ENCODE peak calls at places on chromosomes 13 and 19, in four cellular contexts. I is A549, N is K562, U is GM12878. B is an unnamed sample.

GRCh38 chr13:35984776-35985453 is 146.3 kb downstream of the DCLK1 start:
- DNase-seq in I (no peak), N (no peak), U (no peak), B (no peak)

GRCh38 chr13:26308250-26308649 is 54.3 kb downstream of the CDK8 start:
- DNase-seq in I (no peak), N (no peak), U (no peak), B (no peak)

GRCh38 chr13:65461590-65461989 is 1768.5 kb downstream of the PCDH9 start:
- DNase-seq in I (no peak), N (no peak), U (no peak), B (peak)

GRCh38 chr19:11538232-11539036 is at the start of gene CNN1:
- DNase-seq in I (no peak), N (peak), U (no peak), B (peak)

GRCh38 chr19:16566161-16566560 is 6.1 kb downstream of the SLC35E1 start:
- DNase-seq in I (no peak), N (no peak), U (no peak), B (no peak)

GRCh38 chr19:55642153-55643002 is 1.1 kb upstream of the ZNF581 start:
- DNase-seq in I (no peak), N (peak), U (no peak), B (no peak)

GRCh38 chr13:102183509-102184182 is 218.2 kb downstream of the FGF14 start:
- DNase-seq in I (no peak), N (no peak), U (no peak), B (no peak)

GRCh38 chr19:54916822-54917221 is 10.9 kb downstream of the NCR1 start:
- DNase-seq in I (no peak), N (no peak), U (peak), B (no peak)

GRCh38 chr19:44677019-44677809 is 5.9 kb downstream of the CEACAM19 start:
- DNase-seq in I (peak), N (peak), U (no peak), B (peak)

GRCh38 chr19:55319786-55320185 is 5.4 kb downstream of the TMEM150B start:
- DNase-seq in I (no peak), N (peak), U (no peak), B (peak)

GRCh38 chr19:40134866-40135265 is 44.1 kb upstream of the ZNF780A start:
- DNase-seq in I (no peak), N (no peak), U (no peak), B (no peak)

DNA sequence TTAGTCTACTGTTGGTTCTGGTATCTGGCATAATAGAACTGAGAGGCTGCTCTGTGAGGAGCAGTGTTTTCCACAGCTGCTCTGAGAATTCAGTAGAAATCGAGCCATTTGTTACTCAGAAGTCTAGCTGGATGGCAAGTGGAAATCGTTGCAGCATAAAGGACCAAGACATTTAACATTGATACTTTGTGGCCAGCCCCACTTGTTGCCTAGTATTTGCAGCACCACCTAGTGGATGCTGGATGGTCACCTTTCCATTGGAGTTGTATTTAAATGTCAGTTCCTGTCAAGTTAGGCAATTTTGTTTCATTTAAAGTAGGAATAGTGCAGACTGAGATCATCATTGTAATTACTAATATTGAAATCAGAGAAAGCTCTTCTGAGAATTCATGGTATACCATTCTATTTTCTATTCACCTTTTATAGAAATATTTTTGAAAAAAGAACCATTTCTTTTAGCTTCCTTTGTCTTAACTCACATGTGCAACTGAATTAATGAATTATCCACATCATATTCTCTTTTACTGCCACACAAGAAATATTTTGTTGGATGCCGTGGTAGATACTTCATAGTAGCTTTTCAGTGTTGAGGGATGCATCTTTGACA is 64.6 kb downstream of the PDS5B start:
- DNase-seq in I (peak), N (peak), U (peak), B (peak)
- TF ChIP-seq ELK1 in I (no peak), N (no peak), U (no peak), B (no peak)

GRCh38 chr13:34349091-34349722 is 531.3 kb downstream of the RFC3 start:
- DNase-seq in I (no peak), N (no peak), U (no peak), B (peak)
- TF ChIP-seq RCOR1 in I (no peak), N (no peak), U (no peak), B (no peak)

GRCh38 chr19:7327802-7328201 is 20.9 kb upstream of the ARHGEF18 start:
- DNase-seq in I (no peak), N (no peak), U (no peak), B (no peak)

GRCh38 chr19:7331446-7331845 is 17.3 kb upstream of the ARHGEF18 start:
- DNase-seq in I (no peak), N (no peak), U (no peak), B (no peak)

GRCh38 chr19:7333198-7334118 is 15.3 kb upstream of the ARHGEF18 start:
- DNase-seq in I (no peak), N (no peak), U (peak), B (no peak)

GRCh38 chr19:7326105-7326877 is 22.4 kb upstream of the ARHGEF18 start:
- DNase-seq in I (no peak), N (peak), U (no peak), B (no peak)

GRCh38 chr19:7328647-7329046 is 20.1 kb upstream of the ARHGEF18 start:
- DNase-seq in I (no peak), N (no peak), U (no peak), B (no peak)
- TF ChIP-seq ELK1 in I (no peak), N (no peak), U (no peak), B (no peak)

GRCh38 chr13:96671073-96671472 is 323.2 kb downstream of the OXGR1 start:
- DNase-seq in I (no peak), N (no peak), U (no peak), B (no peak)
- TF ChIP-seq RCOR1 in I (no peak), N (no peak), U (no peak), B (no peak)

GRCh38 chr13:77386046-77386445 is 59.2 kb upstream of the MYCBP2 start:
- DNase-seq in I (no peak), N (no peak), U (no peak), B (no peak)

GRCh38 chr13:77387607-77388200 is 60.8 kb upstream of the MYCBP2 start:
- DNase-seq in I (no peak), N (no peak), U (no peak), B (no peak)

GRCh38 chr13:77384999-77385398 is 58.1 kb upstream of the MYCBP2 start:
- DNase-seq in I (no peak), N (no peak), U (no peak), B (no peak)

GRCh38 chr13:77388944-77389616 is 62.2 kb upstream of the MYCBP2 start:
- DNase-seq in I (no peak), N (no peak), U (no peak), B (no peak)

DNA sequence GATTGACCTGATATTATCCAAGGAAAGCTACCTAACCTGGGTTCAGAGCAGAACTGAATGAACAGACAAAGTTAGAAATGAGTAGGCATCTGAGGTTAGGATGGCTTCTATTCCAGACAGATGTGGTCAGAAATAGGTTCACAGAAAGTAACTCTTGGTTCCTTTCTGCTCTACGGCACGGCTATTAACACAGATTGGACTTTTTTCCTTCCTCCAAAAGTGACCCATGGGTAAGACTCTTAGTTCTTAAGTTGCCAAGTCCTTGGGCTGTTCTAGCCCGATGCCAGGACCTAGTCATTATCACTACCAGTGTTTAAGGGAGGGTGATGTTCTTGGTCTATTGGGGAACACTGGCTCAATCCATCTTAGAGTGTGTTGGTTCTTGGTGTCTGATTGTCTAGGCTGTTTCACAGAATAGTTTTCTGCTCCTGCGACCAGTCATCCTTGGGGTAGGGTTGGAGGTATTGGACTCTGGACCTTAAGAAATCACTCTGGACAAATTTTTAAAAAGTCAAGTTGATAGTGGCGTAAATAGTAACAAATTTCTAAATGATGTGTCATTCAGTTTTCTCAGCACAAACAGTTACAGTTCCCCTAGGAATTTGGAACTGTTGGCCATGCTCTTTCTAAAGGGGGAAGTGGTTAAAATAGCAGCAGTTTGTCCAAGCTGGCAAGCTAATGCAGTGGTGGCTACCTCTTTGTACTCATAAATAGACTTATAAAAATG is 60.1 kb upstream of the MYCBP2 start:
- DNase-seq in I (no peak), N (no peak), U (no peak), B (peak)
- TF ChIP-seq ELK1 in I (no peak), N (no peak), U (no peak), B (no peak)

GRCh38 chr19:37909661-37910199 is 2.7 kb downstream of the SIPA1L3 start:
- DNase-seq in I (no peak), N (no peak), U (no peak), B (no peak)

GRCh38 chr19:37920591-37921450 is 13.8 kb downstream of the SIPA1L3 start:
- DNase-seq in I (no peak), N (no peak), U (no peak), B (no peak)

DNA sequence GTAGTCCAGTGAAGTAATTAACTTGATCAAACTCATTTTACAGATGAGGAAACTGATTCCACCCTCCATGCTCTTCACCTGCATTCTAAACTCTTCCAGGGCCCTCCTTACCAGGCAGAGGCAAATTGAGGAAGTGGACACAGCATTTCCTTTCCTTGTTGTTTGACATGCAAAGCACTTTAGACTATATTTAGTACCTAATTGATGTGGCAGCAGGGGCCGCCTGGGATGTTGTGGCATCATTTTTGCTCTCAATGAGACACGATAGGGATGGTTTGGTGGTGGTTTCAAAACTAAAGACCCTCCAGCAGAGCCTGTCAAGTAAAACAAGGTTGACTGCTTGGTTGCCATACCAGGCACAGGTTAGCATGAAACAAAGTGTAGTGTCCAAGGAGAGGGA is 7.9 kb downstream of the SIPA1L3 start:
- DNase-seq in I (no peak), N (no peak), U (peak), B (no peak)
- TF ChIP-seq RCOR1 in I (no peak), N (no peak), U (peak), B (no peak)

GRCh38 chr19:5057860-5058259 is 88.9 kb downstream of the KDM4B start:
- DNase-seq in I (peak), N (peak), U (no peak), B (no peak)
- TF ChIP-seq ELK1 in I (no peak), N (no peak), U (no peak), B (no peak)

GRCh38 chr19:30666301-30666803 is 294.2 kb downstream of the ZNF536 start:
- DNase-seq in I (peak), N (peak), U (no peak), B (peak)
- TF ChIP-seq RCOR1 in I (no peak), N (no peak), U (no peak), B (no peak)

GRCh38 chr13:111533900-111534645 is 213.6 kb downstream of the TEX29 start:
- DNase-seq in I (no peak), N (no peak), U (no peak), B (no peak)

GRCh38 chr13:111534646-111535461 is 214.4 kb downstream of the TEX29 start:
- DNase-seq in I (no peak), N (no peak), U (no peak), B (no peak)

GRCh38 chr13:111537115-111537728 is 216.8 kb downstream of the TEX29 start:
- DNase-seq in I (no peak), N (no peak), U (no peak), B (no peak)

GRCh38 chr13:111537843-111538499 is 217.5 kb downstream of the TEX29 start:
- DNase-seq in I (no peak), N (no peak), U (no peak), B (no peak)

DNA sequence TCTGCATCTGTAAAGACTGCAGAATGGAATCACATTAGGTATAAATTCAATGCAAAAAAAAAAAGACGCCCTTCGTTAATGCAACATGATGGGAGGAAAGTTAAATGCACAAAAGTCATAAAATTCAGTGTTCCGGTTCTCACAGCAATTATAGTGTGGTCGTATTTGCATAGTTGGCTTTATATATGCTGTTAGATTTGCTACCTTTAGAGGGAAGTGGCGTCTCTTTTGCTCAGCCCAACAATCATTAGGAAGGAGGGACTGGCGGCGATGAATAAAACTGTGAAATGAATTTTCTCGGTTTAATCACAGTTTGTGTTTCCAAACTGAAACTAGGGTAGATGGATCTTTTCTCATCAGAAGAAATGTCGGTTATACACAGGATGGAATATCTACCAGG is 215.8 kb downstream of the TEX29 start:
- DNase-seq in I (no peak), N (no peak), U (no peak), B (no peak)
- TF ChIP-seq ELK1 in I (no peak), N (no peak), U (no peak), B (no peak)

DNA sequence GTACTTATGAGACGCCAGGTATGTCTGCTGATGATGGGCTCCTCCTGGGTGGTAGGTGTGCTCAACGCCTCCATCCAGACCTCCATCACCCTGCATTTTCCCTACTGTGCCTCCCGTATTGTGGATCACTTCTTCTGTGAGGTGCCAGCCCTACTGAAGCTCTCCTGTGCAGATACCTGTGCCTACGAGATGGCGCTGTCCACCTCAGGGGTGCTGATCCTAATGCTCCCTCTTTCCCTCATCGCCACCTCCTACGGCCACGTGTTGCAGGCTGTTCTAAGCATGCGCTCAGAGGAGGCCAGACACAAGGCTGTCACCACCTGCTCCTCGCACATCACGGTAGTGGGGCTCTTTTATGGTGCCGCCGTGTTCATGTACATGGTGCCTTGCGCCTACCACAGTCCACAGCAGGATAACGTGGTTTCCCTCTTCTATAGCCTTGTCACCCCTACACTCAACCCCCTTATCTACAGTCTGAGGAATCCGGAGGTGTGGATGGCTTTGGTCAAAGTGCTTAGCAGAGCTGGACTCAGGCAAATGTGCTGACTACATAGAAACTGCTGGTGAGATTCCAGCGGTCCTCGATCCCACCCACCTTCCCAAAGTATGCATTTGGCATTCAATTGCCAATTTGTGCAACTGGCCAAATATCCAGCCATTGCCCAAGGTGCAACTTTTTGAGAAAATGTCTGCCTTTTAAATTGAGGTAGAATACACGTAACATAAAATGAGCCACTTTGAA is 10.2 kb downstream of the OR2Z1 start:
- DNase-seq in I (no peak), N (no peak), U (no peak), B (no peak)
- TF ChIP-seq RCOR1 in I (no peak), N (no peak), U (no peak), B (no peak)

B was measured in IMR-90.